ENCODE peak calls at places on chromosomes 11 and 22, in six cellular contexts. N is NCI-H1417; B is iPS DF 6.9; E is activated CD4-positive, alpha-beta memory T cell treated with anti-CD3 and anti-CD28 coated beads, Interleukin-2, amount 10 ng/mL, durations not matched to agents 7 days and 5 days; A is LHCN-M2; F is amygdala. K is an unnamed sample.

GRCh38 chr11:73334244-73335203 is 26.4 kb downstream of the ARHGEF17 start:
- DNase-seq in A (peak; percentile 85), N (no peak), E (no peak), B (no peak), F (no peak), K (no peak)

GRCh38 chr11:69486056-69486772 is 4.8 kb downstream of the LINC01488 start:
- DNase-seq in E (no peak), F (no peak), B (no peak), N (no peak), A (no peak), K (no peak)

GRCh38 chr11:93517611-93518010 is 25.6 kb downstream of the SMCO4 start:
- DNase-seq in B (no peak), N (no peak), A (no peak), F (no peak), E (no peak), K (no peak)

GRCh38 chr11:1205121-1205986 is 17.5 kb upstream of the MUC5B start:
- DNase-seq in E (no peak), B (no peak), N (no peak), A (no peak), F (no peak), K (no peak)

GRCh38 chr22:44360686-44361381 is 48.1 kb upstream of the SHISAL1 start:
- DNase-seq in F (no peak), A (peak; percentile 90), B (no peak), E (no peak), N (no peak), K (no peak)

GRCh38 chr22:48660795-48661740 is 1166.6 kb downstream of the BRD1 start:
- DNase-seq in F (no peak), E (no peak), N (no peak), B (no peak), A (no peak), K (no peak)

GRCh38 chr11:7442588-7443215 is 42.6 kb upstream of the OLFML1 start:
- DNase-seq in F (peak; percentile 60), E (peak; percentile 78), A (peak; percentile 33), B (peak; percentile 41), N (peak; percentile 58), K (peak; percentile 64)

GRCh38 chr11:75239551-75240290 is 853 bp upstream of the TPBGL start:
- DNase-seq in B (no peak), F (no peak), E (no peak), A (no peak), N (no peak), K (no peak)

GRCh38 chr11:113773092-113773415 is 438 bp downstream of the ZW10 start:
- DNase-seq in E (no peak), A (peak; percentile 17), B (no peak), F (no peak), N (no peak), K (no peak)

GRCh38 chr22:38996105-38996504 is 14.0 kb downstream of the APOBEC3B start:
- DNase-seq in E (no peak), F (no peak), B (no peak), N (no peak), A (no peak), K (no peak)

GRCh38 chr11:62680825-62681240 is 2.0 kb upstream of the UBXN1 start:
- DNase-seq in F (no peak), E (peak; percentile 51), B (no peak), N (no peak), A (peak; percentile 87), K (peak; percentile 77)

GRCh38 chr22:19981961-19982920 is 34.4 kb downstream of the ARVCF start:
- DNase-seq in B (no peak), N (no peak), E (no peak), A (no peak), F (no peak), K (no peak)

GRCh38 chr22:46149493-46149997 is 781 bp upstream of the PPARA start:
- DNase-seq in E (no peak), A (no peak), B (no peak), F (peak; percentile 73), N (no peak), K (no peak)

GRCh38 chr11:65867284-65868071 is 5.1 kb downstream of the EFEMP2 start:
- DNase-seq in A (no peak), B (no peak), E (no peak), F (no peak), N (no peak), K (no peak)

GRCh38 chr11:129013737-129014475 is 71.2 kb upstream of the TP53AIP1 start:
- DNase-seq in N (no peak), E (no peak), F (no peak), B (no peak), A (no peak), K (no peak)

GRCh38 chr11:1526785-1527184 is 40.2 kb upstream of the MOB2 start:
- DNase-seq in E (no peak), B (no peak), A (no peak), F (no peak), N (no peak), K (no peak)

GRCh38 chr11:75592699-75593098 is 30.6 kb downstream of the SERPINH1 start:
- DNase-seq in B (no peak), E (no peak), A (peak; percentile 73), N (peak; percentile 80), F (no peak), K (no peak)

GRCh38 chr22:20438678-20439492 is 1.3 kb upstream of the SCARF2 start:
- DNase-seq in N (no peak), B (no peak), A (peak; percentile 31), F (no peak), E (no peak), K (no peak)

GRCh38 chr22:45317551-45318167 is 7.9 kb downstream of the FAM118A start:
- DNase-seq in E (peak; percentile 23), A (peak; percentile 23), N (no peak), F (peak; percentile 69), B (no peak), K (peak; percentile 75)

GRCh38 chr22:22767876-22768602 is 119.6 kb upstream of the IGLL5 start:
- DNase-seq in F (no peak), N (no peak), B (no peak), E (no peak), A (no peak), K (no peak)